ENCODE peak calls at places on chromosomes 12 and 14, in five cellular contexts. I, O, G, J and P are unnamed samples. For H3K9me3 and H3K27me3, the result is how much of the 10 kb centered on the place peaks cover.

GRCh38 chr12:109461846-109462766 is 15.0 kb downstream of the KCTD10 start:
- DNase-seq in O (no peak), I (peak), J (peak), G (peak), P (peak)

GRCh38 chr12:99707883-99708282 is 60.3 kb downstream of the GARIN6 start:
- DNase-seq in O (no peak), I (no peak), J (no peak), G (no peak), P (no peak)

GRCh38 chr12:51828951-51829581 is 19.5 kb downstream of the FIGNL2 start:
- DNase-seq in J (no peak), G (no peak), I (no peak), O (no peak), P (no peak)

GRCh38 chr12:80700327-80700726 is 7.1 kb upstream of the MYF6 start:
- DNase-seq in I (no peak), G (no peak), J (no peak), O (no peak), P (no peak)

GRCh38 chr14:84252706-84253105 is 1277.2 kb upstream of the FLRT2 start:
- DNase-seq in J (no peak), O (no peak), I (no peak), G (no peak), P (no peak)

GRCh38 chr12:57474862-57475261 is 4.8 kb downstream of the ARHGAP9 start:
- DNase-seq in G (no peak), J (no peak), I (no peak), O (no peak), P (no peak)

GRCh38 chr12:54371328-54372112 is 7.2 kb upstream of the GPR84 start:
- DNase-seq in G (peak), I (peak), J (no peak), O (no peak), P (peak)

GRCh38 chr12:52258335-52258901 is 16.0 kb upstream of the KRT86 start:
- DNase-seq in I (no peak), G (no peak), J (peak), O (no peak), P (no peak)

GRCh38 chr12:57613427-57614109 is 2.3 kb downstream of the ARHGEF25 start:
- DNase-seq in I (peak), O (no peak), J (no peak), G (no peak), P (no peak)

GRCh38 chr14:20434701-20435453 is 1.1 kb downstream of the KLHL33 start:
- DNase-seq in J (no peak), G (peak), O (no peak), I (peak), P (peak)

GRCh38 chr12:90611048-90611447 is 343.9 kb downstream of the CCER1 start:
- DNase-seq in G (no peak), J (no peak), O (no peak), I (no peak), P (no peak)

GRCh38 chr12:90611891-90612290 is 343.1 kb downstream of the CCER1 start:
- DNase-seq in J (no peak), I (no peak), G (no peak), O (no peak), P (no peak)
- H3K9me3 ChIP-seq in J (under half), I (under half), G (under half), O (under half), P (under half)

GRCh38 chr12:47094804-47095203 is 15.0 kb upstream of the AMIGO2 start:
- DNase-seq in O (no peak), I (no peak), J (no peak), G (no peak), P (no peak)
- H3K27ac ChIP-seq in O (no peak), I (no peak), J (no peak), G (no peak), P (no peak)

DNA sequence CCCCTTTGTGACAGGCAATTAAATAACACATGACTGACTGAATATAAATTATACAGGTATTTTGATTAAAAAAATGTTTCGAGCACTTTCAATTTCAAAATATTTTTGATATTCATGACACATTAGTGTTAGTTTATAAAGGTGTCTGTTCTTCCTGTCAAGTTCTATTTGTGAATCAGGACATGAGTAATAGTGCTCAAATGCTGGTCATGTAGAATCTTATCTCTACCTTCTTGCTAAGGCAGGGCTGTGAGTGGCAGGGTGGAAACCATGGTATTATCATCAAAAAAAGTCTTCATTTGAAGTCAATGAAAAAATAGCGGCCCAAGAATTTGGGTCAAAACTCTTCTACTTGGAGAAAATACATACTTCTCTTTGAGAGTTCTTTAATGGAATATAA is 250.2 kb downstream of the DACT1 start:
- DNase-seq in I (no peak), G (no peak), O (no peak), J (no peak), P (no peak)
- H3K27me3 ChIP-seq in I (under half), G (under half), O (under half), J (under half), P (under half)

GRCh38 chr14:105989746-105990302 is 463.4 kb downstream of the TMEM121 start:
- DNase-seq in J (no peak), I (no peak), G (no peak), O (no peak), P (no peak)

GRCh38 chr14:105987563-105987962 is 461.2 kb downstream of the TMEM121 start:
- DNase-seq in I (no peak), J (no peak), G (no peak), O (no peak), P (no peak)

GRCh38 chr14:105982664-105983063 is 456.3 kb downstream of the TMEM121 start:
- DNase-seq in O (no peak), G (no peak), J (no peak), I (no peak), P (no peak)

GRCh38 chr14:105986896-105987284 is 460.5 kb downstream of the TMEM121 start:
- DNase-seq in I (no peak), G (no peak), O (no peak), J (no peak), P (no peak)
- H3K9me3 ChIP-seq in I (under half), G (under half), O (under half), J (under half), P (under half)

GRCh38 chr12:946656-947055 is 2.8 kb downstream of the RAD52 start:
- DNase-seq in G (no peak), O (no peak), I (no peak), J (no peak), P (no peak)

GRCh38 chr12:949337-950099 is at the start of gene RAD52:
- DNase-seq in O (peak), G (peak), J (peak), I (peak), P (peak)

GRCh38 chr12:946212-946611 is 3.3 kb downstream of the RAD52 start:
- DNase-seq in I (no peak), O (no peak), J (no peak), G (no peak), P (no peak)

GRCh38 chr12:951166-951565 is 1.7 kb upstream of the RAD52 start:
- DNase-seq in I (no peak), O (no peak), J (no peak), G (no peak), P (no peak)

DNA sequence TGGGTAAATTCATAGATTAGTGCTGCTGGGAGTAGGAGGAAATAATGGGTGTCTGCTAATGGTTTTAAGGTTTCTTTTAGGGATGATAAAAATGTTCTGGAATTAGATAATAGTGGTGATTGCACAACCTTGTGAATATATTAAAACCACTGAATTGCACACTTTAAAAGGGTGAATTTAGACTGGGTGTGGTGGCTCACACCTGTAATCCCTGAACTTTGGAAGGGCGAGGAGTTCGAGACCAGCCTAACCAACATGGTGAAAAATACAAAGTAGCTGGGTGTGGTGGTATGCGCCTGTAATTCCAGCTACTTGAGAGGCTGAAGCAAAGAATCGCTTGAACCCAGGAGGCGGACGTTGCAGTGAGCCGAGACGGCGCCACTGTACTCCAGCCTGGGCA is 1.3 kb downstream of the RAD52 start:
- DNase-seq in J (no peak), I (no peak), G (no peak), O (no peak), P (no peak)
- H3K27ac ChIP-seq in J (peak), I (no peak), G (peak), O (peak), P (peak)

GRCh38 chr12:1840561-1840960 is 20.2 kb downstream of the LRTM2 start:
- DNase-seq in J (no peak), G (no peak), O (no peak), I (no peak), P (no peak)
- H3K27me3 ChIP-seq in J (under half), G (under half), O (under half), I (under half), P (under half)